ENCODE peak calls at places on chromosomes 11 and 22, in four cellular contexts. One of them, this sample, is unnamed.

GRCh38 chr11:93542753-93543246 is 391 bp downstream of the SMCO4 start:
- DNase-seq in GM04504: no peak
- DNase-seq in Right ventricle myocardium superior: no peak
- DNase-seq in NCI-H1092 treated with DMSO at 0.1 percent for 48 hours: no peak
- DNase-seq in this sample: peak; percentile 43

GRCh38 chr11:47021965-47022364 is 85.4 kb downstream of the CSTPP1 start:
- DNase-seq in Right ventricle myocardium superior: no peak
- DNase-seq in NCI-H1092 treated with DMSO at 0.1 percent for 48 hours: no peak
- DNase-seq in GM04504: no peak
- DNase-seq in this sample: no peak

GRCh38 chr22:42283288-42284229 is 13.1 kb upstream of the TCF20 start:
- DNase-seq in Right ventricle myocardium superior: no peak
- DNase-seq in NCI-H1092 treated with DMSO at 0.1 percent for 48 hours: peak; percentile 58
- DNase-seq in GM04504: no peak
- DNase-seq in this sample: no peak

GRCh38 chr11:17812286-17813187 is 78.0 kb downstream of the KCNC1 start:
- DNase-seq in Right ventricle myocardium superior: no peak
- DNase-seq in NCI-H1092 treated with DMSO at 0.1 percent for 48 hours: peak; percentile 68
- DNase-seq in GM04504: no peak
- DNase-seq in this sample: no peak

GRCh38 chr22:38707346-38707745 is 1.6 kb downstream of the GTPBP1 start:
- DNase-seq in Right ventricle myocardium superior: no peak
- DNase-seq in NCI-H1092 treated with DMSO at 0.1 percent for 48 hours: no peak
- DNase-seq in GM04504: peak; percentile 5
- DNase-seq in this sample: no peak

GRCh38 chr11:116180806-116181600 is 591.8 kb downstream of the BUD13 start:
- DNase-seq in NCI-H1092 treated with DMSO at 0.1 percent for 48 hours: peak; percentile 91
- DNase-seq in GM04504: no peak
- DNase-seq in Right ventricle myocardium superior: no peak
- DNase-seq in this sample: no peak

GRCh38 chr22:38120359-38121110 is 10.1 kb upstream of the BAIAP2L2 start:
- DNase-seq in Right ventricle myocardium superior: peak; percentile 29
- DNase-seq in NCI-H1092 treated with DMSO at 0.1 percent for 48 hours: no peak
- DNase-seq in GM04504: no peak
- DNase-seq in this sample: no peak

GRCh38 chr22:40594346-40594745 is 42.2 kb downstream of the MRTFA start:
- DNase-seq in Right ventricle myocardium superior: no peak
- DNase-seq in GM04504: no peak
- DNase-seq in NCI-H1092 treated with DMSO at 0.1 percent for 48 hours: no peak
- DNase-seq in this sample: no peak

GRCh38 chr11:75553889-75554257 is 8.2 kb upstream of the SERPINH1 start:
- DNase-seq in Right ventricle myocardium superior: peak; percentile 59
- DNase-seq in GM04504: no peak
- DNase-seq in NCI-H1092 treated with DMSO at 0.1 percent for 48 hours: no peak
- DNase-seq in this sample: no peak

GRCh38 chr22:45677060-45677459 is 5.4 kb downstream of the ATXN10 start:
- DNase-seq in Right ventricle myocardium superior: no peak
- DNase-seq in NCI-H1092 treated with DMSO at 0.1 percent for 48 hours: no peak
- DNase-seq in GM04504: no peak
- DNase-seq in this sample: no peak

GRCh38 chr11:46296520-46297448 is 19.3 kb downstream of the CREB3L1 start:
- DNase-seq in Right ventricle myocardium superior: no peak
- DNase-seq in NCI-H1092 treated with DMSO at 0.1 percent for 48 hours: peak; percentile 90
- DNase-seq in GM04504: peak; percentile 73
- DNase-seq in this sample: peak; percentile 52

GRCh38 chr11:129973809-129974208 is 28.8 kb downstream of the PRDM10 start:
- DNase-seq in Right ventricle myocardium superior: peak; percentile 59
- DNase-seq in NCI-H1092 treated with DMSO at 0.1 percent for 48 hours: no peak
- DNase-seq in GM04504: no peak
- DNase-seq in this sample: no peak

GRCh38 chr11:122721201-122721963 is 65.9 kb downstream of the UBASH3B start:
- DNase-seq in Right ventricle myocardium superior: no peak
- DNase-seq in GM04504: no peak
- DNase-seq in NCI-H1092 treated with DMSO at 0.1 percent for 48 hours: no peak
- DNase-seq in this sample: no peak

GRCh38 chr11:30823119-30823518 is 237.0 kb upstream of the MPPED2 start:
- DNase-seq in NCI-H1092 treated with DMSO at 0.1 percent for 48 hours: no peak
- DNase-seq in GM04504: no peak
- DNase-seq in Right ventricle myocardium superior: no peak
- DNase-seq in this sample: no peak

GRCh38 chr22:36986242-36986821 is 32.9 kb downstream of the TST start:
- DNase-seq in Right ventricle myocardium superior: no peak
- DNase-seq in GM04504: no peak
- DNase-seq in NCI-H1092 treated with DMSO at 0.1 percent for 48 hours: no peak
- DNase-seq in this sample: peak; percentile 65

GRCh38 chr22:47379037-47379436 is 616.6 kb downstream of the TBC1D22A start:
- DNase-seq in NCI-H1092 treated with DMSO at 0.1 percent for 48 hours: no peak
- DNase-seq in GM04504: no peak
- DNase-seq in Right ventricle myocardium superior: no peak
- DNase-seq in this sample: no peak

GRCh38 chr11:22787565-22788162 is 41.9 kb downstream of the SVIP start:
- DNase-seq in Right ventricle myocardium superior: no peak
- DNase-seq in GM04504: peak; percentile 10
- DNase-seq in NCI-H1092 treated with DMSO at 0.1 percent for 48 hours: peak; percentile 72
- DNase-seq in this sample: peak; percentile 23

GRCh38 chr11:111298466-111299110 is at the start of gene POU2AF3:
- DNase-seq in GM04504: no peak
- DNase-seq in NCI-H1092 treated with DMSO at 0.1 percent for 48 hours: no peak
- DNase-seq in Right ventricle myocardium superior: no peak
- DNase-seq in this sample: peak; percentile 46

GRCh38 chr11:126411971-126412381 is 56.5 kb downstream of the ST3GAL4 start:
- DNase-seq in NCI-H1092 treated with DMSO at 0.1 percent for 48 hours: no peak
- DNase-seq in GM04504: no peak
- DNase-seq in Right ventricle myocardium superior: peak; percentile 77
- DNase-seq in this sample: peak; percentile 34

GRCh38 chr11:127451852-127452251 is 451.3 kb upstream of the KIRREL3 start:
- DNase-seq in NCI-H1092 treated with DMSO at 0.1 percent for 48 hours: no peak
- DNase-seq in Right ventricle myocardium superior: peak; percentile 71
- DNase-seq in GM04504: no peak
- DNase-seq in this sample: peak; percentile 71

GRCh38 chr11:76266269-76266668 is 60.0 kb upstream of the WNT11 start:
- DNase-seq in Right ventricle myocardium superior: no peak
- DNase-seq in GM04504: peak; percentile 56
- DNase-seq in NCI-H1092 treated with DMSO at 0.1 percent for 48 hours: no peak
- DNase-seq in this sample: no peak

GRCh38 chr22:44669725-44670027 is 32.3 kb upstream of the PRR5 start:
- DNase-seq in NCI-H1092 treated with DMSO at 0.1 percent for 48 hours: no peak
- DNase-seq in GM04504: no peak
- DNase-seq in Right ventricle myocardium superior: no peak
- DNase-seq in this sample: no peak

GRCh38 chr11:101215069-101215468 is 85.5 kb upstream of the PGR start:
- DNase-seq in GM04504: no peak
- DNase-seq in Right ventricle myocardium superior: no peak
- DNase-seq in NCI-H1092 treated with DMSO at 0.1 percent for 48 hours: no peak
- DNase-seq in this sample: no peak

GRCh38 chr11:2267871-2268825 is 2.2 kb downstream of the ASCL2 start:
- DNase-seq in GM04504: no peak
- DNase-seq in NCI-H1092 treated with DMSO at 0.1 percent for 48 hours: no peak
- DNase-seq in Right ventricle myocardium superior: no peak
- DNase-seq in this sample: peak; percentile 12

GRCh38 chr22:30220338-30221009 is 26.1 kb downstream of the LIF start:
- DNase-seq in GM04504: no peak
- DNase-seq in Right ventricle myocardium superior: no peak
- DNase-seq in NCI-H1092 treated with DMSO at 0.1 percent for 48 hours: no peak
- DNase-seq in this sample: no peak

GRCh38 chr22:19810381-19811141 is 44.1 kb downstream of the GNB1L start:
- DNase-seq in NCI-H1092 treated with DMSO at 0.1 percent for 48 hours: no peak
- DNase-seq in Right ventricle myocardium superior: no peak
- DNase-seq in GM04504: peak; percentile 67
- DNase-seq in this sample: peak; percentile 64

GRCh38 chr11:11025087-11025486 is 167.2 kb upstream of the ZBED5 start:
- DNase-seq in GM04504: no peak
- DNase-seq in Right ventricle myocardium superior: no peak
- DNase-seq in NCI-H1092 treated with DMSO at 0.1 percent for 48 hours: no peak
- DNase-seq in this sample: no peak

GRCh38 chr22:23850136-23850611 is 7.5 kb upstream of the SLC2A11 start:
- DNase-seq in NCI-H1092 treated with DMSO at 0.1 percent for 48 hours: no peak
- DNase-seq in Right ventricle myocardium superior: peak; percentile 32
- DNase-seq in GM04504: no peak
- DNase-seq in this sample: no peak

GRCh38 chr11:10581481-10582019 is 13.1 kb upstream of the LYVE1 start:
- DNase-seq in Right ventricle myocardium superior: peak; percentile 67
- DNase-seq in GM04504: no peak
- DNase-seq in NCI-H1092 treated with DMSO at 0.1 percent for 48 hours: no peak
- DNase-seq in this sample: peak; percentile 28

GRCh38 chr11:103920449-103920848 is 116.0 kb upstream of the DDI1 start:
- DNase-seq in GM04504: no peak
- DNase-seq in NCI-H1092 treated with DMSO at 0.1 percent for 48 hours: no peak
- DNase-seq in Right ventricle myocardium superior: no peak
- DNase-seq in this sample: no peak